ENCODE peak calls at places on chromosomes 16 and 17, in four cellular contexts. D is gastrocnemius medialis, A is adrenal gland, R is uterus. W is an unnamed sample.

GRCh38 chr17:81012574-81013447 is 21.2 kb downstream of the CHMP6 start:
- DNase-seq in D (no peak), A (no peak), R (no peak), W (no peak)

GRCh38 chr16:6031567-6031966 is 934.0 kb upstream of the EEF2KMT start:
- DNase-seq in D (no peak), A (no peak), R (no peak), W (peak)

GRCh38 chr16:49631521-49632041 is 224.3 kb downstream of the ZNF423 start:
- DNase-seq in D (no peak), A (no peak), R (no peak), W (no peak)

GRCh38 chr17:46950997-46951621 is 27.9 kb downstream of the RPRML start:
- DNase-seq in D (no peak), A (no peak), R (no peak), W (no peak)

GRCh38 chr17:39674702-39675389 is 6.6 kb downstream of the PNMT start:
- DNase-seq in D (no peak), A (no peak), R (no peak), W (no peak)

GRCh38 chr17:11023639-11024479 is 186.0 kb upstream of the PIRT start:
- DNase-seq in D (no peak), A (no peak), R (no peak), W (no peak)

GRCh38 chr17:50196826-50197225 is 4.6 kb downstream of the COL1A1 start:
- DNase-seq in D (peak), A (no peak), R (no peak), W (no peak)

GRCh38 chr16:57471852-57472664 is 9.6 kb downstream of the POLR2C start:
- DNase-seq in D (no peak), A (no peak), R (no peak), W (no peak)

GRCh38 chr17:42845556-42845917 is 1.2 kb downstream of the AOC2 start:
- DNase-seq in D (no peak), A (no peak), R (no peak), W (no peak)

GRCh38 chr17:50259484-50260324 is 14.6 kb upstream of the TMEM92 start:
- DNase-seq in D (no peak), A (no peak), R (peak), W (no peak)

GRCh38 chr17:61279476-61280145 is 120.0 kb upstream of the TBX2 start:
- DNase-seq in D (no peak), A (no peak), R (no peak), W (no peak)

GRCh38 chr17:40317345-40317873 is 8.4 kb downstream of the RARA start:
- DNase-seq in D (peak), A (no peak), R (peak), W (no peak)

GRCh38 chr16:80518436-80518835 is 22.4 kb upstream of the DYNLRB2 start:
- DNase-seq in D (no peak), A (no peak), R (no peak), W (no peak)

GRCh38 chr17:2814049-2814448 is 17.8 kb downstream of the RAP1GAP2 start:
- DNase-seq in D (no peak), A (no peak), R (no peak), W (no peak)

GRCh38 chr17:58059141-58059540 is 24.1 kb upstream of the DYNLL2 start:
- DNase-seq in D (no peak), A (no peak), R (no peak), W (no peak)

GRCh38 chr16:78228704-78229103 is 129.2 kb downstream of the WWOX start:
- DNase-seq in D (no peak), A (no peak), R (no peak), W (no peak)

GRCh38 chr17:31386542-31387075 is 4.9 kb upstream of the RAB11FIP4 start:
- DNase-seq in D (no peak), A (no peak), R (no peak), W (no peak)

GRCh38 chr16:85137323-85138072 is 25.2 kb upstream of the CIBAR2 start:
- DNase-seq in D (peak), A (peak), R (peak), W (peak)

GRCh38 chr17:47225436-47225858 is 16.3 kb downstream of the MYL4 start:
- DNase-seq in D (peak), A (peak), R (peak), W (no peak)

GRCh38 chr16:17917316-17918019 is 419.1 kb downstream of the NPIPA8 start:
- DNase-seq in D (no peak), A (no peak), R (no peak), W (no peak)

GRCh38 chr17:81924557-81925532 is 2.7 kb downstream of the MAFG start:
- DNase-seq in D (no peak), A (no peak), R (no peak), W (no peak)

GRCh38 chr17:4327638-4328037 is 38.8 kb downstream of the UBE2G1 start:
- DNase-seq in D (peak), A (peak), R (no peak), W (no peak)

DNA sequence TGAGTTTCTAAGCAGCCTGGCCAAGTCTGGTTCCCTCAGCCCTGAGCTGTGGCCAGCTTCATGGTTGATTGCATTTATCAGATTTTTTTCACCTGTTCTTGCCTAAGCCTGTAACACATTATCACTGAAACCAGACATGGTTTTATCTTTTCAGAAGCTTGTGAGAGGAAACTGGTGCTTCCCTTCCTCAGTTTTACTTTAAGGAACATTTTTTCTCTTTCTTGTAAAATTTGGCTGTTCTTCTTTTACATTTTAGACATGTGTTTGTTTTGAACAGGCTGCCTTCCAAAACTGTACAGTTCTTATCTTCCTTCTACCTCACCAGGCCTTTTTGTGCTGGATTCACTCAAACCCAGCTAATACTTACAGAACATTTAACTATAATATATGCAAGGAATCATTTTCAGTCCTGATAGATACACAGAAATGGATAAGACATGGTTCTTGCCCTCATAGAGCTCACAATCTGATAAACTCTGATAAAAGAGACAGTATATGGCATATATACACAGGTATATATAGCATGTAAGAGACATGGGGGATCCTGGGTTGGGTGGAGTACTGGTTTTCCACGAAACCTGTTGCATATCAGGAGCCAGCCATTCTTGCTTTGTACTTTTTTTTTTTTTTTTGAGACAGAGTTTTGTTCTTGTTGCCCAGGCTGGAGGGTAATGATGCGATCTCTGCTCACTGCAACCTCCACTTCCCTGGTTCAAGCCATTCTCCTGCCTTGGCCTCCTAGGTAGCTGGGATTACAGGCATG is 44.5 kb downstream of the ZNRF1 start:
- DNase-seq in D (no peak), A (no peak), R (no peak), W (no peak)
- H3K27ac ChIP-seq in D (peak), A (peak), R (peak), W (no peak)

GRCh38 chr17:19296786-19297778 is 59.9 kb downstream of the EPN2 start:
- DNase-seq in D (no peak), A (no peak), R (no peak), W (no peak)

GRCh38 chr17:19298561-19299213 is 61.5 kb downstream of the EPN2 start:
- DNase-seq in D (no peak), A (no peak), R (no peak), W (no peak)

GRCh38 chr17:19301274-19301946 is 61.1 kb downstream of the B9D1 start:
- DNase-seq in D (no peak), A (no peak), R (no peak), W (peak)

GRCh38 chr17:19299866-19300265 is 62.7 kb downstream of the B9D1 start:
- DNase-seq in D (no peak), A (no peak), R (no peak), W (no peak)

GRCh38 chr17:19299214-19299747 is 62.1 kb downstream of the EPN2 start:
- DNase-seq in D (no peak), A (no peak), R (no peak), W (no peak)
- H3K4me3 ChIP-seq in D (no peak), A (no peak), R (no peak), W (no peak)

DNA sequence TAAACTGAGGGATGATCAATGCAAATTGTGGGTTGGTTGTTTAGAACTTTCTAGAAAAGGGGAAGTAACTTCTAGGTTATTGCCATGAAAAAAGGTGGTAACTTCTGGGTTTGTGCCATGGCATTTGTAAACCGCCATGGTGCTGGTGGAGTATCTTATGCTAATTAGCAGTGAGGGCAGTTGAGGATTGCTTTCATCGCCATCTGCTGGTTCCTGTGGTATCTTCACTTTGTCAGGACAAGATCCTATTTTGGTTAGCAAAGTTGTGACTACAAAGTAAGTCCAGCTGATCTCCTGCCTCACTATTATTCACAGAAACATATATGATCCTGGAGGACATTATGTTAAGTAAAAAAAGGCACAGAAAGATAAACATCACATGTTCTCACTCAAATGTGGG is 1332.3 kb downstream of the CDH11 start:
- DNase-seq in D (no peak), A (no peak), R (no peak), W (no peak)
- TF ChIP-seq CTCF in D (no peak), A (no peak), R (no peak), W (no peak)

GRCh38 chr16:3807425-3808123 is 72.9 kb downstream of the CREBBP start:
- DNase-seq in D (no peak), A (no peak), R (no peak), W (no peak)
- H3K27ac ChIP-seq in D (no peak), A (no peak), R (no peak), W (no peak)

GRCh38 chr17:7235693-7236665 is 1.7 kb upstream of the DVL2 start:
- DNase-seq in D (peak), A (peak), R (no peak), W (no peak)
- H3K4me3 ChIP-seq in D (no peak), A (no peak), R (no peak), W (no peak)

DNA sequence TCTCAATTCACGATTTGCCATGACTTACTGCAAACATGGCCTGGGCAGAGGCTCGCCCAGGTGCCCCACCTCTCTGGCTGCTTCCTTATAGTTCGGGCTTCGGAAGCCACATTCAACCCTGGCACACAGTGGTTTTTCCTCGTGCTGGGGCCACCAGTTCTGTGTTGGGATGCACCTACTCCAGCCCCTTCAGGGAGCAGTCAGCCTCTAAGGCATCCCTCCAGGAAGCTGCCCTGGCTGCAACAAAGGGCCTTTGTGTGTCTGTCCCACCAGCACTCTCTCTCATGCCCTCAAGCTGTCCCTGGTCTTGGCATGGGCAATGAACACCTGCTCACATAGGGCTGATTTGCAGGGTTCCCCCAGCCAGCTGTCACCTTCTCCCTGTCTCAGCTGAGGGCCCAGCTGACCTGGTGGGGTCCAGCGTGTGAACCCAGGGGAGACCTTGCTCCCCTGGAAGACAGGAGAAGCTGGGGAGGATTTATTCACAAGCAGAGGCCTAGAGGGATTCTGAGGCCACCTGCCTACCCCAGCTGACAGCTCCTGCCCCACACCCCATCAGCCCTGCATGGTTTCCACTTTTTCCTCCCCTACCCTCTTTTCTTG is 804 bp upstream of the NOXO1 start:
- DNase-seq in D (no peak), A (no peak), R (no peak), W (no peak)
- TF ChIP-seq CTCF in D (no peak), A (no peak), R (no peak), W (no peak)

GRCh38 chr16:19518423-19518822 is 3.5 kb downstream of the GDE1 start:
- DNase-seq in D (no peak), A (no peak), R (no peak), W (no peak)

GRCh38 chr16:19513377-19514053 is 8.4 kb downstream of the GDE1 start:
- DNase-seq in D (no peak), A (no peak), R (no peak), W (no peak)

GRCh38 chr16:19512297-19512696 is 9.6 kb downstream of the GDE1 start:
- DNase-seq in D (no peak), A (no peak), R (no peak), W (no peak)

GRCh38 chr16:19517424-19518089 is 4.3 kb downstream of the GDE1 start:
- DNase-seq in D (no peak), A (no peak), R (no peak), W (no peak)

GRCh38 chr16:19515765-19516164 is 6.1 kb downstream of the GDE1 start:
- DNase-seq in D (no peak), A (no peak), R (no peak), W (no peak)
- H3K27ac ChIP-seq in D (no peak), A (no peak), R (no peak), W (no peak)

GRCh38 chr17:67040652-67041051 is 3.7 kb upstream of the CACNG1 start:
- DNase-seq in D (no peak), A (no peak), R (no peak), W (no peak)
- H3K4me3 ChIP-seq in D (no peak), A (no peak), R (no peak), W (no peak)

DNA sequence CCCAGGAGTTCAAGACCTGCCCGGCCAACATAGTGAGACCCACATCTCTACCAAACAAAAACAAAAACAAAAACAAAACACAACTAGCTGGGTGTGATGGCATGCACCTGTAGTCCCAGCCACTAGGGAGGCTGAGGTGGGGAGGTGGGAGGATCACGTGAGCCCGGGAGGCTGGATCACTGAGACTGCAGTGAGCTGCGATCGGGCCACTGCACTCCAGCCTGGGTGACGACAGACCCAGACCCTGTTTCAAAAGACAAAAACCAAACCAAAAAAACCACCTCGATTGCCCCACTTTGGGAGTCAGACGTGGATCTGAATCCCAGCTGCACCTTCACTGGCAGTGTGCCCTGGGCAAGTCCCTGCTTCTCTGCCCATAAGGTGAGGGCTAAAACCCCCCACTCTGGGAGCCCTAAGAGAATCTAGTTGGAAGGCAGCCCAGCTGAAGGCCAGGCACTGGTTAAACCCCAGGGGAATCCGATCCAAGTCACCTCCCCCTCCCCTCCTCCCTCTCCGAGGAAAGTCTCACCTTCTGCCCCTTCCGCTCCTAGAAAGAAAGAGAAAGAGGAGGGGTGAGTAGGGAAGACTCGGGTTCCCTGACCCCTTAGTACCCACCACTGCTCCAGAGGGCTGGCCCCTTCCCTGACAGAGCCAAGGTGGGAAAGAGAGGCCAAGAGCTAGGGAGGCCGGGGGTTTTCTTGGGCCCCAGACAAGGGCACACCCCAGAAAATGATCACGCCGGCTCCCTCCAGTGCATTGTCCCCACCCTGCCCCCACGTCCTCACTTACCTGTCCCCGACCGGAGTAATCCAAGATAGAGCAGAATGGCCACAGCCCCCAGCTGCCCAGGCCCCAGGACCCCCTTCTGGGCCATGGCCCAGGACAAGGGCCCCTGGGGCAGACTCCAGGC is 647 bp downstream of the PRSS8 start:
- DNase-seq in D (no peak), A (no peak), R (no peak), W (no peak)
- TF ChIP-seq CTCF in D (no peak), A (no peak), R (no peak), W (no peak)

GRCh38 chr17:19743101-19744100 is 4.7 kb downstream of the ALDH3A1 start:
- DNase-seq in D (no peak), A (no peak), R (no peak), W (no peak)

GRCh38 chr17:19746517-19746916 is 1.6 kb downstream of the ALDH3A1 start:
- DNase-seq in D (no peak), A (no peak), R (no peak), W (no peak)

GRCh38 chr17:19744492-19744891 is 3.6 kb downstream of the ALDH3A1 start:
- DNase-seq in D (no peak), A (no peak), R (no peak), W (no peak)

GRCh38 chr17:19747159-19747719 is 859 bp downstream of the ALDH3A1 start:
- DNase-seq in D (no peak), A (no peak), R (no peak), W (no peak)

DNA sequence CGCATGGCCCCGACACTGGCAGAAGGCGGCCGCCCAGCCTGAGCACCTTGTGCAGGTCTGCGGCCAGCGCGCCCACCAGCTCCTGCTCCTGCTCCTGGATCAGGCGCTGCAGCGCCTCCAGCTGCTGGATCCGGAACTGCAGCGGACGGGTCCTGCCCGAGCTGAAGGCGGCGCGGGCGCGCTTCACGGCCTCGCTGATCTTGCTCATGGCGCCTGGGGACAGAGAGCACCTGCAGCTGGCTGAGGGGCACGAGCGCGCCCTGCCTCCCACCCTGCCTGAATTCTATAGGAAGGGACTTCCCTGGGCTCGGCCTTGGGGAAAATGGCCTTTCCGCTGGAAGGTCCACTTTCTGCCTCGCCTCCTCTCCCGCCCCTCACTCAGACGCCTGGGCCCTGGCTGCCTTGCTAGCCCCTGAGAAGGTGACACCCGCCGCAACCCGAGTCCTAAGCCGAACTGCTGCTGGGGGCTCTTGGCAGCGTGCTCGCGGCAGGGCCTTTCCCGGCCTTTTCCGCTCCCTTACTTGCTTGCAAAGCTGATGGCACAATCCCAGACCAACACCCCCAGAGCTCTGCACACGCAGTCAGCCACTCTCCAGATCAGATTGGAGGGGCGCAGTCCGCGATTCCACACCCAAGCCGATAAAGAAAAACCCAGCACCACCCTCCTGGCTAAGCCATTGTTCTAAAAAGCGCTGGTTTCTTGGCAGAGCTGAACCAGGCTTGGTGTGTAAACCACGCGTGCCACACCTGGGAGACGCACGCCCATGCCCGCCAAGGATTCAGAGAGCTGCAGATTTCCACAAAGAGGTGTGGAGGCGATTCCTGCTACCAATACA is 3.0 kb downstream of the ALDH3A1 start:
- DNase-seq in D (peak), A (peak), R (peak), W (peak)
- H3K27ac ChIP-seq in D (peak), A (peak), R (peak), W (peak)

W was measured in dorsolateral prefrontal cortex.